ENCODE peak calls at places on chromosomes 5 and 9, in nine cellular contexts. One of them, this sample, is unnamed.

GRCh38 chr5:5335708-5336211 is 86.7 kb upstream of the ICE1 start:
- DNase-seq in Peyer's patch: no peak
- DNase-seq in heart left ventricle: no peak
- DNase-seq in RWPE1: peak
- DNase-seq in right lobe of liver: no peak
- DNase-seq in lower leg skin: no peak
- DNase-seq in GM13976: no peak
- DNase-seq in CD4-positive, alpha-beta T cell: no peak
- DNase-seq in mucosa of descending colon: no peak
- DNase-seq in this sample: no peak

GRCh38 chr9:134071149-134071548 is 3.3 kb upstream of the BRD3 start:
- DNase-seq in right lobe of liver: no peak
- DNase-seq in heart left ventricle: no peak
- DNase-seq in RWPE1: no peak
- DNase-seq in CD4-positive, alpha-beta T cell: no peak
- DNase-seq in lower leg skin: no peak
- DNase-seq in Peyer's patch: no peak
- DNase-seq in mucosa of descending colon: no peak
- DNase-seq in GM13976: no peak
- DNase-seq in this sample: no peak

GRCh38 chr9:126157409-126157808 is 169.2 kb upstream of the MVB12B start:
- DNase-seq in heart left ventricle: no peak
- DNase-seq in Peyer's patch: no peak
- DNase-seq in mucosa of descending colon: no peak
- DNase-seq in right lobe of liver: no peak
- DNase-seq in CD4-positive, alpha-beta T cell: no peak
- DNase-seq in RWPE1: no peak
- DNase-seq in GM13976: no peak
- DNase-seq in lower leg skin: no peak
- DNase-seq in this sample: no peak

GRCh38 chr5:68405026-68405684 is 189.6 kb downstream of the PIK3R1 start:
- DNase-seq in lower leg skin: no peak
- DNase-seq in right lobe of liver: no peak
- DNase-seq in GM13976: no peak
- DNase-seq in Peyer's patch: peak
- DNase-seq in heart left ventricle: no peak
- DNase-seq in mucosa of descending colon: no peak
- DNase-seq in CD4-positive, alpha-beta T cell: no peak
- DNase-seq in RWPE1: peak
- DNase-seq in this sample: no peak

GRCh38 chr5:171122372-171122771 is 186.7 kb upstream of the TLX3 start:
- DNase-seq in Peyer's patch: no peak
- DNase-seq in RWPE1: no peak
- DNase-seq in heart left ventricle: no peak
- DNase-seq in CD4-positive, alpha-beta T cell: no peak
- DNase-seq in right lobe of liver: no peak
- DNase-seq in lower leg skin: no peak
- DNase-seq in GM13976: no peak
- DNase-seq in mucosa of descending colon: no peak
- DNase-seq in this sample: no peak

GRCh38 chr9:127684576-127684975 is 22.2 kb upstream of the CFAP157 start:
- DNase-seq in Peyer's patch: no peak
- DNase-seq in mucosa of descending colon: no peak
- DNase-seq in heart left ventricle: no peak
- DNase-seq in lower leg skin: no peak
- DNase-seq in CD4-positive, alpha-beta T cell: no peak
- DNase-seq in RWPE1: peak
- DNase-seq in GM13976: no peak
- DNase-seq in right lobe of liver: no peak
- DNase-seq in this sample: no peak

GRCh38 chr5:51172853-51173635 is 210.2 kb upstream of the ISL1 start:
- DNase-seq in CD4-positive, alpha-beta T cell: no peak
- DNase-seq in mucosa of descending colon: no peak
- DNase-seq in GM13976: no peak
- DNase-seq in RWPE1: no peak
- DNase-seq in right lobe of liver: no peak
- DNase-seq in Peyer's patch: no peak
- DNase-seq in lower leg skin: no peak
- DNase-seq in heart left ventricle: no peak
- DNase-seq in this sample: no peak

GRCh38 chr9:316382-316965 is 101.8 kb downstream of the DOCK8 start:
- DNase-seq in right lobe of liver: no peak
- DNase-seq in lower leg skin: no peak
- DNase-seq in GM13976: no peak
- DNase-seq in mucosa of descending colon: no peak
- DNase-seq in Peyer's patch: no peak
- DNase-seq in heart left ventricle: no peak
- DNase-seq in RWPE1: no peak
- DNase-seq in CD4-positive, alpha-beta T cell: no peak
- DNase-seq in this sample: no peak

GRCh38 chr5:96997265-96997859 is 61.5 kb downstream of the LNPEP start:
- DNase-seq in CD4-positive, alpha-beta T cell: no peak
- DNase-seq in heart left ventricle: no peak
- DNase-seq in mucosa of descending colon: no peak
- DNase-seq in RWPE1: peak
- DNase-seq in lower leg skin: no peak
- DNase-seq in GM13976: peak
- DNase-seq in right lobe of liver: no peak
- DNase-seq in Peyer's patch: no peak
- DNase-seq in this sample: peak

GRCh38 chr9:97811534-97812246 is 41.3 kb upstream of the FOXE1 start:
- DNase-seq in GM13976: no peak
- DNase-seq in right lobe of liver: no peak
- DNase-seq in Peyer's patch: no peak
- DNase-seq in lower leg skin: no peak
- DNase-seq in mucosa of descending colon: no peak
- DNase-seq in CD4-positive, alpha-beta T cell: no peak
- DNase-seq in RWPE1: peak
- DNase-seq in heart left ventricle: no peak
- DNase-seq in this sample: no peak

GRCh38 chr9:127452481-127453092 is 1.3 kb downstream of the LRSAM1 start:
- DNase-seq in heart left ventricle: peak
- DNase-seq in CD4-positive, alpha-beta T cell: no peak
- DNase-seq in Peyer's patch: peak
- DNase-seq in RWPE1: no peak
- DNase-seq in right lobe of liver: peak
- DNase-seq in lower leg skin: peak
- DNase-seq in mucosa of descending colon: peak
- DNase-seq in GM13976: no peak
- DNase-seq in this sample: no peak

GRCh38 chr5:58666598-58667595 is 84.0 kb downstream of the RAB3C start:
- DNase-seq in RWPE1: no peak
- DNase-seq in right lobe of liver: no peak
- DNase-seq in Peyer's patch: no peak
- DNase-seq in GM13976: no peak
- DNase-seq in mucosa of descending colon: no peak
- DNase-seq in lower leg skin: no peak
- DNase-seq in CD4-positive, alpha-beta T cell: no peak
- DNase-seq in heart left ventricle: no peak
- DNase-seq in this sample: no peak

GRCh38 chr9:38227061-38227540 is 158.1 kb upstream of the SHB start:
- DNase-seq in right lobe of liver: peak
- DNase-seq in GM13976: peak
- DNase-seq in heart left ventricle: peak
- DNase-seq in RWPE1: peak
- DNase-seq in CD4-positive, alpha-beta T cell: peak
- DNase-seq in Peyer's patch: peak
- DNase-seq in mucosa of descending colon: no peak
- DNase-seq in lower leg skin: no peak
- DNase-seq in this sample: peak

GRCh38 chr5:61023131-61023530 is 78.1 kb downstream of the NDUFAF2 start:
- DNase-seq in lower leg skin: no peak
- DNase-seq in CD4-positive, alpha-beta T cell: no peak
- DNase-seq in Peyer's patch: no peak
- DNase-seq in RWPE1: no peak
- DNase-seq in GM13976: no peak
- DNase-seq in mucosa of descending colon: no peak
- DNase-seq in heart left ventricle: no peak
- DNase-seq in right lobe of liver: no peak
- DNase-seq in this sample: no peak

GRCh38 chr9:14315754-14316573 is 2.0 kb upstream of the NFIB start:
- DNase-seq in mucosa of descending colon: peak
- DNase-seq in CD4-positive, alpha-beta T cell: no peak
- DNase-seq in RWPE1: no peak
- DNase-seq in lower leg skin: no peak
- DNase-seq in right lobe of liver: peak
- DNase-seq in heart left ventricle: peak
- DNase-seq in GM13976: peak
- DNase-seq in Peyer's patch: no peak
- DNase-seq in this sample: no peak

DNA sequence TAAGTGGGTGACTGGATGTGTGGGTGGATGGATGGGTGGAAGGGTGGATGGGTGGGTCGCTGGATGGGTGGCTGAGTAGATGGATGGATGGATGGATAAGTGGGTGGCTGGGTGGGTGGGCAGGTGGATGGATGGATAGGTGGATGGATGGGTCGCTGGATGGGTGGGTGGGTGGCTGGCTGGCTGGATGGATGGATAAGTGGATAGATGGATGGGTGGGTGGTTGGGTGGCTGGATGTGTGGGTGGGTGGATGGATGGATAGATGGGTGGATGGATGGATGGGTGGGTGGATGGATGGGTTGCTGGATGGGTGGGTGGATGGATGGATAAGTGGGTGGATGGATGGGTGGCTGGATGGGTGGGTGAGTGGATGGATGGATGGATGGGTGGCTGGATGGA is 27.3 kb upstream of the CEP72 start:
- DNase-seq in heart left ventricle: no peak
- DNase-seq in lower leg skin: no peak
- DNase-seq in Peyer's patch: no peak
- DNase-seq in CD4-positive, alpha-beta T cell: no peak
- DNase-seq in right lobe of liver: no peak
- DNase-seq in mucosa of descending colon: no peak
- DNase-seq in RWPE1: no peak
- DNase-seq in GM13976: no peak
- DNase-seq in this sample: no peak
- TF ChIP-seq CTCF in heart left ventricle: no peak
- TF ChIP-seq CTCF in lower leg skin: no peak
- TF ChIP-seq CTCF in Peyer's patch: no peak
- TF ChIP-seq CTCF in CD4-positive, alpha-beta T cell: no peak
- TF ChIP-seq CTCF in right lobe of liver: no peak
- TF ChIP-seq CTCF in mucosa of descending colon: no peak
- TF ChIP-seq CTCF in RWPE1: no peak
- TF ChIP-seq CTCF in GM13976: no peak
- TF ChIP-seq CTCF in this sample: no peak

DNA sequence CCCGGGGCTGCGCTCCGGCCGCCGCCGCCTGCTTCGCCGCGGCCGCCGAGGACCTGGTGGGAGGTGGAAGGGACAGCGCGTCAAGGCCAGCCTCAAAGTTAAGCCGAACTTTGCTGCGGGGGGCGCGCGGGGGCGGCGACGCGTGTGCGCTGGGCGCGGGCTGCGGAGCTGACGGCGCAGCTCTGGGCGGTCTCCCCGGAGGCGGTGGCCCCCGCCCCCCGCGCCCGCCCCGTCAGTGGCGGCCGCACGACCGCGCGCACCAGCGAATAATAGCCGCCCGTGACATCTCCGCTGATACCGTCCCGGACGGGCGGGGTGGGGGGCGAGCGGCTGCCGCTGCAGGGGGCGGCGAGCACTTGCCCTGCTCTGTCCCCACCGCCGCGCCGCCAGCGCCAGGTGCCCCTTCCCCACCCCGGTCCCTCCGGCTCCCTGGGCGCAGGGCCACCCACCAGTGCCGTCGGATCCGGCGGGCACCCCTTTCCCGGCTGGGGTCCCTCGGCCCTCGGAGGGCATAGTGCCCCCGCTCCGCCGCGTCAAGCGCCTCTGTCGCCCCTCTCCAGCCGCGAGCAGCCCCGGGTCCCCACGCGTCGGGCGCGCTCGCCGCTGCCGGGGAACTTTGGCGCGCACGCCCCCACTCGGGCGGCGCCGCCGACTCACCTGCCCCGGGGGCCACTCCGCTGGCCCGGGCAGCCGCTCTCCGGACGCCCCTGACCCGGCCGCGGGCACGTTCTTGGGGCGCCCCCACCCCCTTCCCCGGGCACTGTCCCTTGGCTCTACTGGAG is 772 bp upstream of the FAM78A start:
- DNase-seq in lower leg skin: no peak
- DNase-seq in Peyer's patch: no peak
- DNase-seq in right lobe of liver: no peak
- DNase-seq in mucosa of descending colon: peak
- DNase-seq in RWPE1: no peak
- DNase-seq in GM13976: peak
- DNase-seq in CD4-positive, alpha-beta T cell: peak
- DNase-seq in heart left ventricle: peak
- DNase-seq in this sample: no peak
- TF ChIP-seq CTCF in lower leg skin: no peak
- TF ChIP-seq CTCF in Peyer's patch: no peak
- TF ChIP-seq CTCF in right lobe of liver: no peak
- TF ChIP-seq CTCF in mucosa of descending colon: no peak
- TF ChIP-seq CTCF in RWPE1: no peak
- TF ChIP-seq CTCF in GM13976: peak
- TF ChIP-seq CTCF in CD4-positive, alpha-beta T cell: peak
- TF ChIP-seq CTCF in heart left ventricle: no peak
- TF ChIP-seq CTCF in this sample: no peak

GRCh38 chr5:176609724-176610429 is at the start of gene GPRIN1:
- DNase-seq in right lobe of liver: peak
- DNase-seq in Peyer's patch: peak
- DNase-seq in RWPE1: peak
- DNase-seq in heart left ventricle: peak
- DNase-seq in GM13976: peak
- DNase-seq in mucosa of descending colon: no peak
- DNase-seq in CD4-positive, alpha-beta T cell: peak
- DNase-seq in lower leg skin: no peak
- DNase-seq in this sample: no peak
- TF ChIP-seq CTCF in right lobe of liver: peak
- TF ChIP-seq CTCF in Peyer's patch: peak
- TF ChIP-seq CTCF in RWPE1: peak
- TF ChIP-seq CTCF in heart left ventricle: no peak
- TF ChIP-seq CTCF in GM13976: peak
- TF ChIP-seq CTCF in mucosa of descending colon: no peak
- TF ChIP-seq CTCF in CD4-positive, alpha-beta T cell: no peak
- TF ChIP-seq CTCF in lower leg skin: no peak
- TF ChIP-seq CTCF in this sample: peak

DNA sequence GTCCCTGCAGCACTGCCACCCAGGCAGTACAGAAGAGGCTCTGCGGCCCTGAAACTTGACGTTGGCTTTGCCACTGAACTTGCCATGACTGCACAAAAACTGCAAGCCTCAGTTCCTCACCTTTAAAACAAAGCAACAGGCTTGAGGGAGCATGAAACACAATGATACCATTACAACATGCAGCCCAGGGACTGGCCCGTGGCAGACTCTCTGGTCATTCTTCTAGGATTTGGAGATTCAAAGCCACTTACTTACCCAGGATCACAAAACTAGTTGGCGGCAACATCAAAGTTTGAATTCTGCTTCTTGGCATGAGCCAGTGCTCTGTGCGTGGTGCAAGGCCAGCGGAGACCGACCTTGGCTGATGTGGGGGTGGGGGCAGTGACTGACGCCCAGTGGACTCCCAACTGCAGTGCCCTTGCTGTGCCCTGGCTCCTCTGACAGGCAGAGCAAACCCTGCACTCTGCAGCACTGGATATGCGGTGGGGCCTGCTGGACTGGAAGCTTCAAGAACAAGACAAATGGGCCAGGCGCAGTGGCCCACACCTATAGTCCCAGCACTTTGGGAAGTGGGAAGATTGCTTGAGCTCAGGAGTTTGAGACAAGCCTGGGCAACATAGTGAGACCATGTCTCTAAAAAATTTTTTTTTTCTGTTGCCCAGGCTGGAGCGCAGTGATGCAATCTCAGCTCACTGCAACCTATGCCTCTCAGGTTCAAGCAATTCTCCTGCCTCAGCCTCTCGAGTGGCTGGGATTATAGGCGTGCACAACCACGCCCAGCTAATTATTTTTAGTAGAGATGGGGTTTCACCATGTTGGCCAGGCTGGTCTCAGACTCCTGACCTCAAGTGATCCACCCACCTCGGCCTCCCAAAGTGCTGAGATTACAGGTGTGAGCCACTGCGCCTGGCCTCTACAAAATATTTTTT is 18.9 kb downstream of the SQSTM1 start:
- DNase-seq in GM13976: no peak
- DNase-seq in heart left ventricle: no peak
- DNase-seq in RWPE1: no peak
- DNase-seq in lower leg skin: no peak
- DNase-seq in CD4-positive, alpha-beta T cell: no peak
- DNase-seq in mucosa of descending colon: no peak
- DNase-seq in right lobe of liver: peak
- DNase-seq in Peyer's patch: no peak
- DNase-seq in this sample: no peak
- TF ChIP-seq CTCF in GM13976: no peak
- TF ChIP-seq CTCF in heart left ventricle: no peak
- TF ChIP-seq CTCF in RWPE1: no peak
- TF ChIP-seq CTCF in lower leg skin: no peak
- TF ChIP-seq CTCF in CD4-positive, alpha-beta T cell: no peak
- TF ChIP-seq CTCF in mucosa of descending colon: no peak
- TF ChIP-seq CTCF in right lobe of liver: no peak
- TF ChIP-seq CTCF in Peyer's patch: no peak
- TF ChIP-seq CTCF in this sample: no peak